ENCODE peak calls at places on chromosome 19, in nine cellular contexts. P, Y, E, L, Z, B, A, R and U are unnamed samples.

GRCh38 chr19:57672466-57672865 is 3.7 kb downstream of the ZSCAN4 start:
- DNase-seq in P (no peak), Y (no peak), E (no peak), L (no peak), Z (no peak), B (no peak), A (no peak), R (no peak), U (no peak)

GRCh38 chr19:8615813-8616596 is 5.5 kb upstream of the ADAMTS10 start:
- DNase-seq in P (peak), Y (peak), E (peak), L (peak), Z (peak), B (peak), A (peak), R (peak), U (no peak)

GRCh38 chr19:34350161-34350561 is 14.8 kb upstream of the GPI start:
- DNase-seq in P (peak), Y (peak), E (no peak), L (no peak), Z (no peak), B (peak), A (no peak), R (no peak), U (no peak)

GRCh38 chr19:51690359-51691121 is 2.6 kb upstream of the SPACA6 start:
- DNase-seq in P (peak), Y (peak), E (peak), L (peak), Z (peak), B (peak), A (no peak), R (peak), U (peak)

GRCh38 chr19:55070755-55071502 is 4.7 kb upstream of the EPS8L1 start:
- DNase-seq in P (no peak), Y (no peak), E (no peak), L (peak), Z (no peak), B (no peak), A (no peak), R (peak), U (peak)

GRCh38 chr19:55670280-55671053 is 4.6 kb upstream of the EPN1 start:
- DNase-seq in P (no peak), Y (peak), E (peak), L (no peak), Z (no peak), B (no peak), A (peak), R (no peak), U (no peak)

GRCh38 chr19:54573330-54573872 is at the start of gene LILRA2:
- DNase-seq in P (no peak), Y (no peak), E (no peak), L (no peak), Z (peak), B (peak), A (no peak), R (no peak), U (no peak)

GRCh38 chr19:7410946-7411345 is 62.2 kb downstream of the ARHGEF18 start:
- DNase-seq in P (no peak), Y (no peak), E (no peak), L (no peak), Z (no peak), B (no peak), A (no peak), R (no peak), U (no peak)

GRCh38 chr19:3554254-3555083 is 2.9 kb downstream of the MFSD12 start:
- DNase-seq in P (peak), Y (no peak), E (no peak), L (peak), Z (no peak), B (no peak), A (no peak), R (no peak), U (peak)

GRCh38 chr19:16520074-16520973 is 21.9 kb downstream of the CHERP start:
- DNase-seq in P (no peak), Y (no peak), E (no peak), L (no peak), Z (no peak), B (no peak), A (no peak), R (no peak), U (no peak)

GRCh38 chr19:4455742-4456565 is 1.6 kb downstream of the UBXN6 start:
- DNase-seq in P (no peak), Y (no peak), E (peak), L (peak), Z (peak), B (no peak), A (peak), R (peak), U (peak)

GRCh38 chr19:16019691-16020448 is 56.4 kb upstream of the TPM4 start:
- DNase-seq in P (no peak), Y (no peak), E (no peak), L (no peak), Z (no peak), B (no peak), A (no peak), R (no peak), U (no peak)